ENCODE peak calls at places on chromosomes 12 and 14, in four cellular contexts. V is CD8-positive, alpha-beta T cell; M is lower lobe of right lung; A is vagina. F is an unnamed sample.

GRCh38 chr12:101697930-101698781 is 716 bp downstream of the CHPT1 start:
- DNase-seq in V (no peak), M (peak; percentile 70), A (no peak), F (no peak)

GRCh38 chr14:36509056-36509917 is 10.7 kb downstream of the NKX2-1 start:
- DNase-seq in V (no peak), M (no peak), A (no peak), F (no peak)

GRCh38 chr14:95667251-95667693 is 19.0 kb upstream of the TCL1B start:
- DNase-seq in V (no peak), M (no peak), A (no peak), F (peak; percentile 94)

GRCh38 chr14:105419055-105419304 is 647 bp upstream of the MTA1 start:
- DNase-seq in V (no peak), M (no peak), A (no peak), F (no peak)

GRCh38 chr14:104186575-104186974 is 48.2 kb downstream of the KIF26A start:
- DNase-seq in V (no peak), M (no peak), A (no peak), F (no peak)

GRCh38 chr14:95697764-95698163 is 11.5 kb downstream of the TCL1B start:
- DNase-seq in V (no peak), M (no peak), A (no peak), F (no peak)

GRCh38 chr12:10715491-10715890 is 7.6 kb downstream of the YBX3 start:
- DNase-seq in V (no peak), M (no peak), A (no peak), F (no peak)

GRCh38 chr12:5043589-5044419 is at the start of gene KCNA5:
- DNase-seq in V (no peak), M (no peak), A (no peak), F (no peak)

GRCh38 chr12:79424109-79424721 is 266.5 kb downstream of the PAWR start:
- DNase-seq in V (no peak), M (no peak), A (no peak), F (peak; percentile 23)

GRCh38 chr12:3261782-3262359 is 184.7 kb downstream of the TSPAN9 start:
- DNase-seq in V (no peak), M (no peak), A (no peak), F (no peak)

GRCh38 chr12:4563336-4563735 is 1.3 kb downstream of the DYRK4 start:
- DNase-seq in V (no peak), M (no peak), A (no peak), F (no peak)

GRCh38 chr12:110199360-110200123 is 75.4 kb downstream of the IFT81 start:
- DNase-seq in V (no peak), M (no peak), A (no peak), F (no peak)

GRCh38 chr14:50530358-50530757 is 2.0 kb downstream of the MAP4K5 start:
- DNase-seq in V (no peak), M (no peak), A (no peak), F (no peak)

GRCh38 chr12:132529899-132530298 is 39.9 kb downstream of the FBRSL1 start:
- DNase-seq in V (no peak), M (no peak), A (no peak), F (no peak)

GRCh38 chr14:102962111-102962627 is 39.7 kb downstream of the AMN start:
- DNase-seq in V (no peak), M (no peak), A (no peak), F (no peak)

GRCh38 chr14:105049753-105050550 is 15.3 kb downstream of the GPR132 start:
- DNase-seq in V (no peak), M (peak; percentile 30), A (no peak), F (no peak)

GRCh38 chr12:117216686-117217085 is 26.4 kb upstream of the FBXO21 start:
- DNase-seq in V (no peak), M (no peak), A (no peak), F (no peak)

GRCh38 chr12:86513206-86513605 is 257.0 kb upstream of the MGAT4C start:
- DNase-seq in V (no peak), M (no peak), A (no peak), F (no peak)

GRCh38 chr12:116955382-116956021 is 44.8 kb downstream of the FBXW8 start:
- DNase-seq in V (no peak), M (peak; percentile 67), A (no peak), F (peak; percentile 9)

GRCh38 chr14:32608880-32609279 is 279.8 kb downstream of the AKAP6 start:
- DNase-seq in V (no peak), M (no peak), A (no peak), F (no peak)

GRCh38 chr14:101060171-101060601 is 156.7 kb upstream of the RTL1 start:
- DNase-seq in V (no peak), M (no peak), A (no peak), F (no peak)